ENCODE peak calls at places on chromosomes 16 and 17, in six cellular contexts. D is globus pallidus; Y is GM23338; E is stimulated activated CD4-positive, alpha-beta T cell treated with anti-CD3 and anti-CD28 coated beads, Interleukin-4, amount 100 ng/mL, for 48 hours; L is central memory CD8-positive, alpha-beta T cell; Q is ascending aorta. Z is an unnamed sample.

GRCh38 chr16:29804455-29805231 is 1.7 kb upstream of the MAZ start:
- DNase-seq in L (no peak), D (no peak), Q (no peak), E (no peak), Y (peak; percentile 28), Z (no peak)

GRCh38 chr17:83056583-83057396 is 22.6 kb upstream of the METRNL start:
- DNase-seq in L (no peak), Y (no peak), D (no peak), E (no peak), Q (peak; percentile 83), Z (no peak)

GRCh38 chr17:30332057-30332542 is 1.8 kb downstream of the TMIGD1 start:
- DNase-seq in Q (no peak), Y (no peak), L (peak; percentile 27), D (no peak), E (peak; percentile 48), Z (no peak)

GRCh38 chr16:79897444-79898146 is 297.1 kb upstream of the MAF start:
- DNase-seq in D (no peak), Y (no peak), L (no peak), E (no peak), Q (no peak), Z (no peak)

GRCh38 chr16:4367393-4367856 is 4.2 kb upstream of the VASN start:
- DNase-seq in L (no peak), D (no peak), E (no peak), Q (no peak), Y (no peak), Z (no peak)

GRCh38 chr17:77908501-77908900 is 50.0 kb upstream of the TNRC6C start:
- DNase-seq in Y (no peak), D (no peak), Q (no peak), E (no peak), L (no peak), Z (no peak)

GRCh38 chr17:46039592-46040186 is 40.6 kb downstream of the STH start:
- DNase-seq in D (no peak), Y (no peak), E (no peak), L (no peak), Q (no peak), Z (no peak)

GRCh38 chr17:20998571-20999043 is 44.2 kb downstream of the USP22 start:
- DNase-seq in D (no peak), L (no peak), Q (no peak), E (no peak), Y (no peak), Z (no peak)

GRCh38 chr17:66677201-66677981 is 157.5 kb upstream of the CACNG5 start:
- DNase-seq in D (no peak), Y (no peak), E (no peak), L (no peak), Q (no peak), Z (no peak)

GRCh38 chr17:54813896-54814295 is 86.8 kb upstream of the TOM1L1 start:
- DNase-seq in D (no peak), L (no peak), Y (no peak), E (no peak), Q (no peak), Z (no peak)